ENCODE peak calls at places on chromosomes 12 and 14, in seven cellular contexts. N is choroid plexus epithelial cell, I is adrenal gland, S is heart right ventricle, M is fibroblast of pulmonary artery, F is astrocyte of the spinal cord, W is bronchial epithelial cell. A is an unnamed sample.

GRCh38 chr14:56098021-56098420 is 20.2 kb upstream of the PELI2 start:
- DNase-seq in N (no peak), I (no peak), S (no peak), M (no peak), F (no peak), W (peak), A (no peak)

GRCh38 chr14:59964251-59965007 is 44.5 kb downstream of the LRRC9 start:
- DNase-seq in N (peak), I (no peak), S (no peak), M (peak), F (peak), W (peak), A (no peak)

GRCh38 chr12:44157359-44157758 is 321.5 kb downstream of the TMEM117 start:
- DNase-seq in N (no peak), I (no peak), S (no peak), M (no peak), F (no peak), W (no peak), A (no peak)

GRCh38 chr12:29847246-29847645 is 63.5 kb upstream of the TMTC1 start:
- DNase-seq in N (no peak), I (no peak), S (no peak), M (no peak), F (no peak), W (no peak), A (no peak)

GRCh38 chr14:28830115-28830534 is 63.5 kb downstream of the FOXG1 start:
- DNase-seq in N (peak), I (no peak), S (no peak), M (no peak), F (no peak), W (no peak), A (no peak)

GRCh38 chr14:102184678-102185040 is 45.0 kb downstream of the WDR20 start:
- DNase-seq in N (no peak), I (no peak), S (no peak), M (no peak), F (no peak), W (no peak), A (no peak)

GRCh38 chr12:95385646-95386045 is 88.3 kb upstream of the METAP2 start:
- DNase-seq in N (peak), I (no peak), S (peak), M (peak), F (no peak), W (no peak), A (no peak)

GRCh38 chr12:62660763-62661162 is 194.1 kb downstream of the MON2 start:
- DNase-seq in N (peak), I (no peak), S (no peak), M (peak), F (peak), W (peak), A (no peak)

GRCh38 chr12:97109441-97109840 is 202.4 kb downstream of the NEDD1 start:
- DNase-seq in N (no peak), I (no peak), S (no peak), M (no peak), F (no peak), W (peak), A (no peak)

GRCh38 chr12:121748218-121748570 is 35.6 kb downstream of the TMEM120B start:
- DNase-seq in N (no peak), I (no peak), S (no peak), M (no peak), F (no peak), W (no peak), A (no peak)

GRCh38 chr12:122743895-122744525 is 8.6 kb upstream of the DENR start:
- DNase-seq in N (no peak), I (no peak), S (no peak), M (no peak), F (no peak), W (no peak), A (no peak)

GRCh38 chr14:52268191-52269061 is 928 bp downstream of the PTGDR start:
- DNase-seq in N (peak), I (no peak), S (peak), M (peak), F (peak), W (no peak), A (no peak)

GRCh38 chr12:79692860-79693605 is 2.3 kb upstream of the PAWR start:
- DNase-seq in N (no peak), I (no peak), S (no peak), M (no peak), F (peak), W (peak), A (no peak)

GRCh38 chr12:98635657-98636323 is 8.8 kb downstream of the IKBIP start:
- DNase-seq in N (peak), I (no peak), S (no peak), M (peak), F (peak), W (peak), A (peak)

GRCh38 chr14:59278111-59278510 is 89.6 kb downstream of the DAAM1 start:
- DNase-seq in N (peak), I (peak), S (no peak), M (peak), F (peak), W (peak), A (peak)

GRCh38 chr12:53612978-53613377 is 13.2 kb downstream of the ATF7 start:
- DNase-seq in N (no peak), I (no peak), S (no peak), M (no peak), F (no peak), W (no peak), A (no peak)

GRCh38 chr14:95770777-95771176 is 56.9 kb upstream of the TCL1A start:
- DNase-seq in N (no peak), I (no peak), S (no peak), M (no peak), F (no peak), W (no peak), A (no peak)

GRCh38 chr12:132046561-132046960 is 96.8 kb downstream of the EP400 start:
- DNase-seq in N (peak), I (no peak), S (no peak), M (peak), F (peak), W (no peak), A (peak)

GRCh38 chr12:91023326-91024004 is 18.7 kb upstream of the EPYC start:
- DNase-seq in N (peak), I (no peak), S (no peak), M (peak), F (peak), W (peak), A (peak)

GRCh38 chr12:12999959-13000615 is at the start of gene HEBP1:
- DNase-seq in N (peak), I (peak), S (peak), M (peak), F (peak), W (peak), A (peak)

GRCh38 chr14:101029668-101030290 is 126.3 kb upstream of the RTL1 start:
- DNase-seq in N (no peak), I (no peak), S (no peak), M (no peak), F (no peak), W (no peak), A (no peak)

GRCh38 chr12:94603434-94604068 is 46.8 kb downstream of the TMCC3 start:
- DNase-seq in N (no peak), I (no peak), S (no peak), M (peak), F (no peak), W (peak), A (no peak)

GRCh38 chr12:1592444-1593231 is 1.7 kb downstream of the FBXL14 start:
- DNase-seq in N (peak), I (no peak), S (peak), M (peak), F (peak), W (peak), A (no peak)

GRCh38 chr12:91180577-91180976 is 2.0 kb downstream of the DCN start:
- DNase-seq in N (peak), I (no peak), S (peak), M (peak), F (peak), W (no peak), A (peak)

GRCh38 chr12:113071427-113072112 is 15.0 kb downstream of the DTX1 start:
- DNase-seq in N (no peak), I (no peak), S (no peak), M (no peak), F (no peak), W (no peak), A (no peak)

GRCh38 chr12:106205208-106206069 is 42.4 kb downstream of the CKAP4 start:
- DNase-seq in N (no peak), I (peak), S (peak), M (no peak), F (no peak), W (peak), A (no peak)

GRCh38 chr12:45655186-45655585 is 74.3 kb upstream of the ARID2 start:
- DNase-seq in N (peak), I (no peak), S (no peak), M (peak), F (no peak), W (peak), A (no peak)

GRCh38 chr14:100376751-100377171 is 53.6 kb downstream of the SLC25A47 start:
- DNase-seq in N (no peak), I (no peak), S (no peak), M (no peak), F (no peak), W (no peak), A (no peak)

GRCh38 chr12:94644141-94644575 is 6.2 kb downstream of the TMCC3 start:
- DNase-seq in N (peak), I (peak), S (no peak), M (peak), F (peak), W (peak), A (no peak)

GRCh38 chr12:97363693-97364092 is 98.9 kb upstream of the RMST start:
- DNase-seq in N (no peak), I (no peak), S (no peak), M (no peak), F (no peak), W (no peak), A (no peak)

DNA sequence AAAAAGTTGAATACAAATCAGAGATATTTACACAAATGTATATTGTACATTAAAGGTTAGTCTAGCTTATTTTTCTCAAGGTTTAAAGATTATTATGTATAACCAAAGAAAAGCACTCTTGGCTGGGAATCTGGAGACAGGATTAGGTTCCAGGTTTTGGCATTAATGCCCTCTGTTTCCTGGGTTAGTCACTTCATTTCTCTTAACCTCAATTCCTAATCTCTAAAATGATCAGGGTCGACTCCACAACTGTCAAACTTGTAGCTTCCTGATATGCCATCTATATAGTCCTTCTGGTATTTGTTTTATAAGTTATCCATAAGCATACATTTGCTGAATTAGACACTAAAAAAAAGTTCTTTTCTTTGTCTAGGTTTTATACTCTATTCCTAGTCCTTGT is 2.6 kb downstream of the ITPR2 start:
- DNase-seq in N (no peak), I (no peak), S (no peak), M (no peak), F (no peak), W (no peak), A (no peak)
- H3K4me3 ChIP-seq in N (no peak), I (peak), S (no peak), M (peak), F (no peak), W (no peak), A (no peak)

DNA sequence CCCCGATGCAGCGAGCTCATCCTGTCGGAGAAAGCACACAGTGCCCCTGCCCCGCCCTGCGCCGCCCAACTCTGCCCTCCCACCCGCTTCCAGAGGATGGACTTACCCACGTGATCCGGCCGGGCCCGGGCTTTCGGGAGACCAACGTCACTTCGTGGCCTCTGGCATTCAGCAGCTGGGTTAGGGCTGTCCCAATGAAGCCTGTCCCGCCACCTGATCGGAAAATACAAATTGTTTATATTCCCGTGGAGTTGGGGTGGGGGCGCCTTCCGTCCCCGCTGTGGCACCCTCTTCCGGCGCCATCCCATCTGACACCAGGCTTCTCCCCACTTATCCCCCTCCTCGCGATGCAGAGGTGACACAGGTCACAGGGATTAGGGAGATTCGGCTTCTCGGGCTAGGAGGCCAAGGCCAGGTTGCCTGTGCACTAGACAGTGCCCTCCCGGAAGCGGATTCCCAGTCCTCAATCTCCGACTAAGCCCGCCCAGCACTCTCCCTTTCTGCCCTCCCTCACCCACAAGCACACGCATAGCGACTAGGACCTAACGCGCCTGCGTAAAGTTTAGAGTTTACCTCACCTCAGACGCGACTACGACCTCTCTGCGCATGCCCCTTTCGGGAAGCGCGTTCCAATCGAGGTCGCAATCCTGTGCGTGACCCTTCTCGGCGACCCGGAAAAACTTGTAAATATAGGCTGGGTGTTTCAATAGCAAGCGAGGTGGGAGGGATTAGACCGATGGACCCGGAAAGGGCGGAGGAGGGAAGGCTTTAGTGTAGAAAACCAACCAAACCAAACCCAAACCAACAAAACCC is at the start of gene SDR39U1:
- DNase-seq in N (peak), I (peak), S (peak), M (peak), F (peak), W (peak), A (peak)
- TF ChIP-seq CTCF in N (no peak), I (peak), S (peak), M (no peak), F (no peak), W (no peak), A (no peak)

DNA sequence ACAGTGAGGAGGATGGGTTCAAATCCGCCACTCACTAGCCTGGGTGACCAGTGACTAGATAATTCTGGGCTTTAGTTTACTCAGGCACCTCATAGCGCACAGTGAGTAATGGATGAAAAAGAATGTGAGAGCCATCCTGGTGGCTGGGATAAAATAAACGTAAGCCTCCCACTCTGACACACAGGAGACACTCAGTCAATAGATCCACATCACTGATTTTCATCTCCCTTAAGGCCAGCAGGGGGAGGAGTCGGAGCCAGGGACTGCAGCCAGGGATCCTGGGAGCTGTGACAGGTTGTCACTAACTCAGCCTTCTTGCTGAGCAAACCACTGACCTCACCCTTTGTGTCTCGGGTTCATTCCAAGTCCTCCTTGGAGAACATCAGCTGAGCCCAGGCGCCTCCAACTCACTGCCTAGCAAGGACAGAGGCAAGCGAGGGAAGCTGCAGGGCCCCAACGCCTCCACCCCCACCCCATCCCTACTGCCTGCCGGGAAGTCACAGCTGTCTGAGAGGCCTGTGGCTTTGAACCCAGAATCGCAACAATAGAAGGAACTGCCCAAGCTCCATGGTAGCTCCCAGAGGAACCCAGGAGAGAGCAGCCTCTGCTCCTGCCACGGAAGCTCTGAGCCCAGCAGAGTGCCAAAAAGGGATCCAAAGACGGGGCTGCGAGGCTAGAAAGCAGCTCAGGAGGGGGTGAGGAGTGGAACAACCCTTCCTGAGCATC is 30.7 kb downstream of the PXN start:
- DNase-seq in N (peak), I (peak), S (peak), M (peak), F (peak), W (peak), A (peak)
- H3K4me3 ChIP-seq in N (no peak), I (peak), S (no peak), M (peak), F (no peak), W (no peak), A (no peak)

GRCh38 chr12:76236640-76237039 is 111.6 kb downstream of the BBS10 start:
- DNase-seq in N (peak), I (no peak), S (no peak), M (peak), F (peak), W (peak), A (no peak)
- TF ChIP-seq CTCF in N (no peak), I (no peak), S (no peak), M (no peak), F (no peak), W (no peak), A (no peak)

DNA sequence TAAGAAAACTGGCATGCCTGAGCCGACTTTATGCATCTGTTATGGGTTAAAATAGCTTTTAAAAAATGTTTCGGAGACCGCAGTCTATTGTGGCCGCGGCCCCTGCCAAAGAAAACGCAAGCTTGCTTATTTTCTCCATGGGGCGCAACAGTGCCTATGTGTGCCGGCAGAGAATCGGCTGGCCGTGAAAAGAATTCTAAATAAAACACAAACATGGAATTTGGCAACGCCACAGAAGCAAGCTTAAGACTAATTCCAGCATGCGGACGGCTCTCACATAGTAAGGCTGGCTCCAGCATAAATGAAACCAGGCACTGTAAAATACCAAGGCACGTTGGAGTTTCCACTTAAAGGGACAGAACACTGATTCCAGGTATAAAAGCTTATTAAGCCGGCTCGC is 56.7 kb downstream of the BCL11B start:
- DNase-seq in N (peak), I (no peak), S (no peak), M (peak), F (peak), W (peak), A (peak)
- H3K4me3 ChIP-seq in N (no peak), I (no peak), S (no peak), M (no peak), F (no peak), W (peak), A (peak)